ENCODE peak calls at places on chromosomes 5 and 9, in eight cellular contexts. P is T follicular helper cell, U is endothelial cell, X is NCI-H2081, K is nephron progenitor cell, E is GDM1, W is dermis microvascular lymphatic vessel endothelial cell, F is iris pigment epithelial cell. Y is an unnamed sample.

GRCh38 chr9:35415769-35416427 is 74.0 kb upstream of the RUSC2 start:
- DNase-seq in P (no peak), U (no peak), X (no peak), K (no peak), E (no peak), W (peak), F (no peak), Y (no peak)

GRCh38 chr9:113511856-113512761 is 48.6 kb downstream of the RGS3 start:
- DNase-seq in P (peak), U (no peak), X (no peak), K (no peak), E (no peak), W (no peak), F (peak), Y (no peak)

GRCh38 chr5:13814293-13814692 is 130.2 kb downstream of the DNAH5 start:
- DNase-seq in P (no peak), U (no peak), X (no peak), K (no peak), E (no peak), W (no peak), F (no peak), Y (no peak)

GRCh38 chr9:122252796-122253195 is 11.8 kb downstream of the RBM18 start:
- DNase-seq in P (no peak), U (peak), X (no peak), K (no peak), E (no peak), W (peak), F (no peak), Y (no peak)

GRCh38 chr9:92952861-92953620 is 5.7 kb downstream of the FGD3 start:
- DNase-seq in P (no peak), U (no peak), X (peak), K (no peak), E (no peak), W (no peak), F (no peak), Y (peak)

GRCh38 chr5:172768573-172769323 is 2.2 kb downstream of the DUSP1 start:
- DNase-seq in P (peak), U (no peak), X (no peak), K (no peak), E (no peak), W (peak), F (peak), Y (no peak)

GRCh38 chr9:134186471-134187109 is 22.2 kb upstream of the RNU6ATAC start:
- DNase-seq in P (no peak), U (no peak), X (no peak), K (no peak), E (no peak), W (no peak), F (no peak), Y (no peak)

GRCh38 chr5:74529101-74529500 is 111.4 kb downstream of the ENC1 start:
- DNase-seq in P (no peak), U (no peak), X (no peak), K (no peak), E (no peak), W (peak), F (no peak), Y (no peak)

GRCh38 chr5:38871790-38872551 is 26.2 kb downstream of the OSMR start:
- DNase-seq in P (no peak), U (no peak), X (no peak), K (no peak), E (no peak), W (peak), F (peak), Y (no peak)

GRCh38 chr9:106860731-106861584 is 2.0 kb upstream of the ZNF462 start:
- DNase-seq in P (no peak), U (peak), X (no peak), K (peak), E (no peak), W (peak), F (peak), Y (no peak)

GRCh38 chr9:131837316-131837715 is 97.4 kb upstream of the RAPGEF1 start:
- DNase-seq in P (no peak), U (peak), X (no peak), K (no peak), E (no peak), W (no peak), F (no peak), Y (no peak)

GRCh38 chr9:126609191-126609590 is 4.5 kb upstream of the LMX1B start:
- DNase-seq in P (no peak), U (no peak), X (no peak), K (no peak), E (no peak), W (no peak), F (no peak), Y (no peak)

GRCh38 chr9:136592666-136593065 is 46.8 kb upstream of the NOTCH1 start:
- DNase-seq in P (no peak), U (no peak), X (no peak), K (no peak), E (no peak), W (no peak), F (no peak), Y (no peak)

GRCh38 chr5:33230467-33231078 is 210.2 kb upstream of the TARS1 start:
- DNase-seq in P (no peak), U (peak), X (no peak), K (no peak), E (no peak), W (peak), F (no peak), Y (no peak)

GRCh38 chr5:145157841-145158240 is 677.3 kb downstream of the PRELID2 start:
- DNase-seq in P (no peak), U (no peak), X (no peak), K (no peak), E (no peak), W (no peak), F (peak), Y (no peak)

GRCh38 chr5:91283899-91284298 is 99.2 kb downstream of the ARRDC3 start:
- DNase-seq in P (no peak), U (no peak), X (no peak), K (no peak), E (no peak), W (peak), F (peak), Y (no peak)

GRCh38 chr5:142397178-142397577 is 72.4 kb upstream of the SPRY4 start:
- DNase-seq in P (no peak), U (no peak), X (no peak), K (no peak), E (no peak), W (no peak), F (no peak), Y (no peak)

GRCh38 chr5:936149-937144 is 43.8 kb downstream of the TRIP13 start:
- DNase-seq in P (no peak), U (no peak), X (no peak), K (no peak), E (no peak), W (no peak), F (no peak), Y (no peak)

GRCh38 chr5:126512451-126512850 is 82.6 kb downstream of the ALDH7A1 start:
- DNase-seq in P (no peak), U (no peak), X (no peak), K (no peak), E (no peak), W (no peak), F (no peak), Y (no peak)

GRCh38 chr9:135717410-135717809 is 15.4 kb downstream of the KCNT1 start:
- DNase-seq in P (no peak), U (no peak), X (no peak), K (no peak), E (no peak), W (no peak), F (no peak), Y (no peak)

GRCh38 chr5:10744681-10745080 is 16.4 kb downstream of the DAP start:
- DNase-seq in P (no peak), U (no peak), X (no peak), K (no peak), E (no peak), W (no peak), F (no peak), Y (no peak)

GRCh38 chr9:70479880-70480291 is 65.4 kb upstream of the KLF9 start:
- DNase-seq in P (no peak), U (no peak), X (peak), K (peak), E (no peak), W (no peak), F (peak), Y (no peak)

GRCh38 chr9:132532171-132532570 is 50.2 kb upstream of the BARHL1 start:
- DNase-seq in P (no peak), U (no peak), X (no peak), K (no peak), E (no peak), W (no peak), F (no peak), Y (no peak)

GRCh38 chr5:18465833-18466681 is 831.8 kb downstream of the TAF11L14 start:
- DNase-seq in P (no peak), U (peak), X (peak), K (peak), E (peak), W (peak), F (peak), Y (peak)

GRCh38 chr5:157350939-157351338 is 85.0 kb downstream of the CYFIP2 start:
- DNase-seq in P (no peak), U (no peak), X (no peak), K (no peak), E (no peak), W (peak), F (peak), Y (no peak)

Y was measured in NCI-H748 treated with DMSO at 0.1 percent for 48 hours.